ENCODE peak calls at places on chromosomes 13 and 19, in five cellular contexts. E, I, M, Y and R are unnamed samples.

GRCh38 chr13:40589285-40590109 is 76.9 kb downstream of the FOXO1 start:
- DNase-seq in M (no peak), I (peak; percentile 11), Y (no peak), E (peak; percentile 74), R (peak; percentile 36)

GRCh38 chr19:55913643-55914268 is 18.4 kb downstream of the NLRP13 start:
- DNase-seq in E (no peak), I (no peak), Y (no peak), M (no peak), R (no peak)

GRCh38 chr19:18900700-18901502 is 4.9 kb upstream of the CERS1 start:
- DNase-seq in M (no peak), E (no peak), Y (no peak), I (no peak), R (no peak)

GRCh38 chr19:51531349-51532315 is at the start of gene SIGLEC6:
- DNase-seq in M (no peak), E (peak; percentile 87), I (peak; percentile 23), Y (no peak), R (no peak)

GRCh38 chr13:112761701-112762689 is 72.2 kb downstream of the ATP11A start:
- DNase-seq in M (no peak), I (no peak), E (no peak), Y (peak; percentile 31), R (no peak)

GRCh38 chr13:49669735-49670309 is 21.5 kb downstream of the EBPL start:
- DNase-seq in I (peak; percentile 53), Y (no peak), M (no peak), E (no peak), R (peak; percentile 50)

GRCh38 chr13:55661505-55661904 is 1479.2 kb upstream of the PRR20A start:
- DNase-seq in Y (no peak), I (no peak), E (no peak), M (no peak), R (no peak)

GRCh38 chr19:5534787-5535586 is 32.8 kb downstream of the TINCR start:
- DNase-seq in M (no peak), I (no peak), E (no peak), Y (no peak), R (no peak)

GRCh38 chr19:35592226-35592625 is 6.3 kb downstream of the PMIS2 start:
- DNase-seq in M (no peak), I (no peak), Y (no peak), E (no peak), R (no peak)

GRCh38 chr19:18878858-18879578 is 16.9 kb downstream of the CERS1 start:
- DNase-seq in E (no peak), Y (no peak), I (no peak), M (no peak), R (no peak)

GRCh38 chr13:98377635-98378378 is 199.1 kb downstream of the STK24 start:
- DNase-seq in I (no peak), E (no peak), Y (no peak), M (no peak), R (no peak)

GRCh38 chr19:29845576-29846176 is 33.9 kb downstream of the CCNE1 start:
- DNase-seq in I (no peak), Y (no peak), M (no peak), E (no peak), R (no peak)

GRCh38 chr19:35847911-35848310 is 4.4 kb downstream of the NPHS1 start:
- DNase-seq in E (no peak), M (no peak), Y (no peak), I (no peak), R (no peak)

GRCh38 chr19:38842439-38843174 is 7.2 kb downstream of the HNRNPL start:
- DNase-seq in I (no peak), Y (no peak), M (peak; percentile 24), E (peak; percentile 80), R (no peak)

GRCh38 chr19:33883869-33884519 is 87.3 kb downstream of the KCTD15 start:
- DNase-seq in I (no peak), Y (no peak), M (no peak), E (no peak), R (no peak)

GRCh38 chr13:65907656-65908441 is 1322.3 kb downstream of the PCDH9 start:
- DNase-seq in I (no peak), Y (no peak), E (no peak), M (no peak), R (no peak)

GRCh38 chr13:31835932-31836331 is 96.6 kb downstream of the RXFP2 start:
- DNase-seq in M (no peak), Y (no peak), E (no peak), I (no peak), R (no peak)

GRCh38 chr13:33208290-33208990 is 77.1 kb downstream of the STARD13 start:
- DNase-seq in I (no peak), Y (no peak), E (no peak), M (no peak), R (no peak)

GRCh38 chr19:3257071-3257470 is 32.6 kb downstream of the CELF5 start:
- DNase-seq in I (no peak), M (no peak), Y (no peak), E (no peak), R (no peak)

GRCh38 chr19:35345671-35346111 is 2.0 kb upstream of the FFAR1 start:
- DNase-seq in E (peak; percentile 20), I (no peak), Y (no peak), M (no peak), R (no peak)

GRCh38 chr19:45780146-45780447 is 2.2 kb downstream of the DMPK start:
- DNase-seq in Y (no peak), M (no peak), E (no peak), I (no peak), R (no peak)